ENCODE peak calls at places on chromosomes 6 and 20, in five cellular contexts. One of them, this sample, is unnamed.

GRCh38 chr20:584375-585301 is 25.5 kb downstream of the TCF15 start:
- DNase-seq in GM23338: peak; percentile 76
- DNase-seq in endothelial cell of umbilical vein: no peak
- DNase-seq in GM12878: no peak
- DNase-seq in neural progenitor cell: no peak
- DNase-seq in this sample: no peak

GRCh38 chr6:170083236-170084051 is 207.4 kb downstream of the DLL1 start:
- DNase-seq in GM23338: no peak
- DNase-seq in endothelial cell of umbilical vein: no peak
- DNase-seq in GM12878: no peak
- DNase-seq in neural progenitor cell: no peak
- DNase-seq in this sample: no peak

GRCh38 chr20:63309261-63310071 is 16.5 kb downstream of the COL20A1 start:
- DNase-seq in GM23338: peak; percentile 76
- DNase-seq in endothelial cell of umbilical vein: peak; percentile 19
- DNase-seq in GM12878: no peak
- DNase-seq in neural progenitor cell: peak; percentile 84
- DNase-seq in this sample: peak; percentile 31

GRCh38 chr6:135353113-135353512 is 144.4 kb downstream of the AHI1 start:
- DNase-seq in GM23338: no peak
- DNase-seq in endothelial cell of umbilical vein: no peak
- DNase-seq in GM12878: no peak
- DNase-seq in neural progenitor cell: no peak
- DNase-seq in this sample: no peak

GRCh38 chr6:168938546-168938945 is 315.1 kb downstream of the THBS2 start:
- DNase-seq in GM23338: no peak
- DNase-seq in endothelial cell of umbilical vein: no peak
- DNase-seq in GM12878: no peak
- DNase-seq in neural progenitor cell: no peak
- DNase-seq in this sample: no peak

GRCh38 chr6:6769466-6769865 is 180.9 kb downstream of the LY86 start:
- DNase-seq in GM23338: no peak
- DNase-seq in endothelial cell of umbilical vein: no peak
- DNase-seq in GM12878: no peak
- DNase-seq in neural progenitor cell: no peak
- DNase-seq in this sample: no peak

GRCh38 chr6:38158762-38159350 is 339.3 kb downstream of the ZFAND3 start:
- DNase-seq in GM23338: no peak
- DNase-seq in endothelial cell of umbilical vein: no peak
- DNase-seq in GM12878: no peak
- DNase-seq in neural progenitor cell: no peak
- DNase-seq in this sample: no peak

GRCh38 chr6:132456700-132457143 is 55.4 kb upstream of the MOXD1 start:
- DNase-seq in GM23338: no peak
- DNase-seq in endothelial cell of umbilical vein: no peak
- DNase-seq in GM12878: peak; percentile 90
- DNase-seq in neural progenitor cell: peak; percentile 27
- DNase-seq in this sample: no peak

GRCh38 chr6:132204606-132205005 is 196.7 kb downstream of the MOXD1 start:
- DNase-seq in GM23338: no peak
- DNase-seq in endothelial cell of umbilical vein: no peak
- DNase-seq in GM12878: no peak
- DNase-seq in neural progenitor cell: no peak
- DNase-seq in this sample: no peak

GRCh38 chr6:2877057-2877882 is 25.8 kb downstream of the SERPINB9 start:
- DNase-seq in GM23338: no peak
- DNase-seq in endothelial cell of umbilical vein: peak; percentile 86
- DNase-seq in GM12878: no peak
- DNase-seq in neural progenitor cell: no peak
- DNase-seq in this sample: peak; percentile 35

GRCh38 chr6:130602151-130602770 is 224.9 kb upstream of the SMLR1 start:
- DNase-seq in GM23338: no peak
- DNase-seq in endothelial cell of umbilical vein: peak; percentile 98
- DNase-seq in GM12878: no peak
- DNase-seq in neural progenitor cell: no peak
- DNase-seq in this sample: peak; percentile 99

GRCh38 chr20:44689809-44690208 is 25.4 kb upstream of the CCN5 start:
- DNase-seq in GM23338: no peak
- DNase-seq in endothelial cell of umbilical vein: no peak
- DNase-seq in GM12878: no peak
- DNase-seq in neural progenitor cell: no peak
- DNase-seq in this sample: no peak

GRCh38 chr20:63457737-63458136 is 14.7 kb downstream of the KCNQ2 start:
- DNase-seq in GM23338: no peak
- DNase-seq in endothelial cell of umbilical vein: no peak
- DNase-seq in GM12878: no peak
- DNase-seq in neural progenitor cell: no peak
- DNase-seq in this sample: peak; percentile 9

GRCh38 chr6:132161283-132161682 is 210.1 kb upstream of the CCN2 start:
- DNase-seq in GM23338: peak; percentile 75
- DNase-seq in endothelial cell of umbilical vein: peak; percentile 70
- DNase-seq in GM12878: no peak
- DNase-seq in neural progenitor cell: peak; percentile 50
- DNase-seq in this sample: peak; percentile 60

GRCh38 chr20:438581-439469 is 23.5 kb downstream of the TBC1D20 start:
- DNase-seq in GM23338: no peak
- DNase-seq in endothelial cell of umbilical vein: peak; percentile 55
- DNase-seq in GM12878: peak; percentile 13
- DNase-seq in neural progenitor cell: no peak
- DNase-seq in this sample: no peak

GRCh38 chr20:33211817-33212424 is 5.2 kb upstream of the BPIFA3 start:
- DNase-seq in GM23338: peak; percentile 93
- DNase-seq in endothelial cell of umbilical vein: peak; percentile 17
- DNase-seq in GM12878: no peak
- DNase-seq in neural progenitor cell: peak; percentile 86
- DNase-seq in this sample: peak; percentile 25

GRCh38 chr6:43515808-43516207 is 918 bp downstream of the YIPF3 start:
- DNase-seq in GM23338: no peak
- DNase-seq in endothelial cell of umbilical vein: no peak
- DNase-seq in GM12878: no peak
- DNase-seq in neural progenitor cell: no peak
- DNase-seq in this sample: no peak

DNA sequence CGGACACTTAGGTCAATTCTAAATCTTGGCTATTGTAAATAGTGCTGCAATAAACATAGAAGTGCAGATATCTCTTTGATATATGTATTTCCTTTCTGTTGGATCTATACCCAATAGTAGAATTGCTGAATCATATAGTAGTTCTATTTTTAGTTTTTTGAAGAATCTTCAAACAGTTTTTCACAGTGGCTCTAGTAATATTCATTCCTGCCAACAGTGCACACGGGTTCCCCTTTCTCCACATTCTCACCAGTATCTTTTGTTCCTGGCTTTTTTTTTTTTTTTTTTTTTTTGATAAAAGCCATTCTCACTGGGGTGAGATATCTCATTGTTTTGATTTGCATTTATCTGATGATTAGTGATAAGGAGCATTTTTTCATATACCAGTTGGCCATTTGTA is 1.8 kb upstream of the FBXL4 start:
- DNase-seq in GM23338: no peak
- DNase-seq in endothelial cell of umbilical vein: no peak
- DNase-seq in GM12878: no peak
- DNase-seq in neural progenitor cell: no peak
- DNase-seq in this sample: no peak
- H3K79me2 ChIP-seq in GM23338: peaks cover 24% of the 10 kb centered on the region
- H3K79me2 ChIP-seq in endothelial cell of umbilical vein: peaks cover 15% of the 10 kb centered on the region
- H3K79me2 ChIP-seq in GM12878: peaks cover 21% of the 10 kb centered on the region
- H3K79me2 ChIP-seq in neural progenitor cell: peaks cover 27% of the 10 kb centered on the region
- H3K79me2 ChIP-seq in this sample: peaks cover 21% of the 10 kb centered on the region

DNA sequence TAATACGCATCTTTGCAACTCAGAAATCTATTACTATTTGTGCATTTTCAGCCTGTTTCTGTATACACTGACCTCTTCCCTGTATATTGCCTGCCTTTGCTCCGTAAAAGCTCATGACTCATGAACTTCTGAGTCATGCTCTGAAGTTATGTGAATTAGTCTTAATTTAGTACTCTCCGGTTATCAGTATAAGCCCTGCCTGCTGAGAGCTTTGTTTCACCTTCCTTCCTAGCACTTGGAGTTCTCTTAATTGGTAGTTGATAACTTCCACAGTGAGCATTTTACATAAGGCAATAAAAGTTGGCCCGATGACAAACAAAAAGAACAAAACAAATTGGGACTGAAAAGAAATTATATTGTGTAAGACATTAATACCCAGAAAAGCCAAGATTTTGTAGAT is 231.4 kb downstream of the GJA1 start:
- DNase-seq in GM23338: no peak
- DNase-seq in endothelial cell of umbilical vein: peak; percentile 96
- DNase-seq in GM12878: no peak
- DNase-seq in neural progenitor cell: no peak
- DNase-seq in this sample: peak; percentile 92
- H3K4me3 ChIP-seq in GM23338: no peak overlapping the region
- H3K4me3 ChIP-seq in endothelial cell of umbilical vein: no peak overlapping the region
- H3K4me3 ChIP-seq in GM12878: no peak overlapping the region
- H3K4me3 ChIP-seq in neural progenitor cell: no peak overlapping the region
- H3K4me3 ChIP-seq in this sample: no peak overlapping the region

DNA sequence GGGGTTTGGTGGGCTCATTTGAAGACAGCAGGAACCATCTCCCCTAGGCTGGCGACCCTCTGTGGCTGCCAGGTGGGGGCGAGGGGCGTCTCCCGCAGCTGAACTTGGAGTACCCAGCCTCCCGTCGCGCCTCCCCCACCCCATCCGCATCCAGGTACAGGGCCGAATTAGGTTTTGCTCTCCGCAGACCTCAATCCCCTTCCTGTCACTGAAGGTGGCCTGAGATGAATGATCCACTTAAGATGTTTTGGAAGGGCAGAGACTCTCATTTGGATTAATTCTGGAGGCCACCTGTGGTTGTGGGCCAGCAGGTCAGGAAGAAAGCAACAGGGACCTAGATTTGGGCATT is 493 bp downstream of the CD83 start:
- DNase-seq in GM23338: no peak
- DNase-seq in endothelial cell of umbilical vein: no peak
- DNase-seq in GM12878: no peak
- DNase-seq in neural progenitor cell: no peak
- DNase-seq in this sample: no peak
- H3K79me2 ChIP-seq in GM23338: no peaks in the 10 kb centered on the region
- H3K79me2 ChIP-seq in endothelial cell of umbilical vein: no peaks in the 10 kb centered on the region
- H3K79me2 ChIP-seq in GM12878: peaks cover 55% of the 10 kb centered on the region
- H3K79me2 ChIP-seq in neural progenitor cell: no peaks in the 10 kb centered on the region
- H3K79me2 ChIP-seq in this sample: no peaks in the 10 kb centered on the region

DNA sequence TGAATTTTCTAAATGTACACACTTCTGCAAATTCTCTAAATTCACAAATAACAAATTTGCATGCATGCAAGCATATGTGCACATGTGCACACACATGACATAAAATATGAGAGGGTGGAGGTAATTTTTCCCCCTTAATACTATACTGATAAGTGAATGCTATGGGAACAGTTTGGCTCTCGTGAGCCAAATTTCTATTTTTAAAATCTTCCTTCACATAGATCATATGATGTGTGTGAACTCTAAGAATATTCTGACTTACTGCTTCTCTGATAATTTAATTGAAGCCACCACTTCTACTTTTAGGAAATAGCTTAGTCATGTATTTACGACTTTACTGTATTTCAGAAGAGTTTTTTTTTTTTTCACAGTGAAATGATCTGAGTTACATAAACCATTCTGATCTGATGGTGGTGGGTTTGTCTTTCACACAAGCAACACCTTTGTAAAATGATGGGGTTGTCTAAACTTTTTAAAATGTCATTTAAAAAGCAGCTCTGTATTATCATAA is 997.0 kb upstream of the CITED2 start:
- DNase-seq in GM23338: no peak
- DNase-seq in endothelial cell of umbilical vein: peak; percentile 7
- DNase-seq in GM12878: no peak
- DNase-seq in neural progenitor cell: no peak
- DNase-seq in this sample: no peak
- H3K4me3 ChIP-seq in GM23338: no peak overlapping the region
- H3K4me3 ChIP-seq in endothelial cell of umbilical vein: no peak overlapping the region
- H3K4me3 ChIP-seq in GM12878: no peak overlapping the region
- H3K4me3 ChIP-seq in neural progenitor cell: no peak overlapping the region
- H3K4me3 ChIP-seq in this sample: no peak overlapping the region

GRCh38 chr6:45423901-45424627 is 46.3 kb upstream of the SUPT3H start:
- DNase-seq in GM23338: peak; percentile 64
- DNase-seq in endothelial cell of umbilical vein: no peak
- DNase-seq in GM12878: no peak
- DNase-seq in neural progenitor cell: peak; percentile 65
- DNase-seq in this sample: no peak

GRCh38 chr6:45423111-45423900 is 45.6 kb upstream of the SUPT3H start:
- DNase-seq in GM23338: peak; percentile 66
- DNase-seq in endothelial cell of umbilical vein: no peak
- DNase-seq in GM12878: no peak
- DNase-seq in neural progenitor cell: peak; percentile 65
- DNase-seq in this sample: peak; percentile 30

GRCh38 chr6:45420909-45421699 is 43.4 kb upstream of the SUPT3H start:
- DNase-seq in GM23338: peak; percentile 47
- DNase-seq in endothelial cell of umbilical vein: peak; percentile 42
- DNase-seq in GM12878: no peak
- DNase-seq in neural progenitor cell: no peak
- DNase-seq in this sample: peak; percentile 38

GRCh38 chr6:45421700-45422540 is 44.2 kb upstream of the SUPT3H start:
- DNase-seq in GM23338: peak; percentile 57
- DNase-seq in endothelial cell of umbilical vein: peak; percentile 48
- DNase-seq in GM12878: no peak
- DNase-seq in neural progenitor cell: peak; percentile 80
- DNase-seq in this sample: peak; percentile 81

GRCh38 chr6:45422541-45423110 is 44.9 kb upstream of the SUPT3H start:
- DNase-seq in GM23338: peak; percentile 62
- DNase-seq in endothelial cell of umbilical vein: peak; percentile 14
- DNase-seq in GM12878: no peak
- DNase-seq in neural progenitor cell: peak; percentile 73
- DNase-seq in this sample: peak; percentile 72
- H3K79me2 ChIP-seq in GM23338: no peaks in the 10 kb centered on the region
- H3K79me2 ChIP-seq in endothelial cell of umbilical vein: no peaks in the 10 kb centered on the region
- H3K79me2 ChIP-seq in GM12878: no peaks in the 10 kb centered on the region
- H3K79me2 ChIP-seq in neural progenitor cell: no peaks in the 10 kb centered on the region
- H3K79me2 ChIP-seq in this sample: peaks cover 45% of the 10 kb centered on the region

GRCh38 chr20:49483706-49484101 is 1.2 kb upstream of the KCNB1 start:
- DNase-seq in GM23338: peak; percentile 30
- DNase-seq in endothelial cell of umbilical vein: no peak
- DNase-seq in GM12878: no peak
- DNase-seq in neural progenitor cell: peak; percentile 56
- DNase-seq in this sample: no peak
- H3K4me3 ChIP-seq in GM23338: peak overlapping the region; percentile 64
- H3K4me3 ChIP-seq in endothelial cell of umbilical vein: no peak overlapping the region
- H3K4me3 ChIP-seq in GM12878: no peak overlapping the region
- H3K4me3 ChIP-seq in neural progenitor cell: peak overlapping the region; percentile 77
- H3K4me3 ChIP-seq in this sample: no peak overlapping the region

DNA sequence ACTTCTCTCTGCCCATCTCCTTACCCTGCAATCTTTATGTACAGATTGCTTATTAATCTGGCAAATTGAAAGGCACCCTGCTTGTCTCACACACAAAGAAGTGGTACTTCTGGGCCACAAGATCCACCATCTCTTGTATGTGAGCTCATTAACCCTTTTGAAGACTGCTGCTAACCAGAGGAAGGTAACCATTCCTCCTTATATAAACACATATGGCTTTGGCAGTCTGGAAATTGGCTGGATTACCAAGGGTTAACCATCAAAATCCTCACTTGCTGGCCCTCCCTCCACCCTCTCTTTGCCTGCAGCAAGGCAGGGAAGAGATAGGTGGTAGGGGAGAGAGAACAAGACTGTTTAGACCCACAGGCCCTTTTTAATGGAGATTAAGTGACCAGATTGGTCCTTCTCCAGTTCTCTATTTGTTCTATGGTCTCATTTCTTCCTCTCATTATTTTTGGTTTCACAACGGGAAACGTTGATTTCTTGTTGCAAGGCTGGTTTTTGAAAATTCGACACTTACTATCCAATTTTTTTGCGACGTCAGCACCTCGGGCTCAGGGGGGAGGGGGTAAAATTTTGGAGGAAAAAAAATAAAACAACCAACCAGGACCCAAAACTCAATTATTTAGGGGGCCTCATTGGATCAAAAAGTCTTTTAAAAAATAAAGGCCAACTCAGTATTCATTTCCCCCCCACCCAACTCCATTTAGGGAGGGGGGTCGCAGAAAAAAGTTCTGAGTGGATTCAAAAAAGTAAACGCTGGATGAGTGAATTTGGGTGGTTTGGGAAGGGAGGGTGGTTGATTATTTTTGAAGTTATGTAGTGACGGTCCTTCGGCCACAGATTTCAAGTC is 859 bp downstream of the PPP1R10 start:
- DNase-seq in GM23338: peak; percentile 63
- DNase-seq in endothelial cell of umbilical vein: peak; percentile 43
- DNase-seq in GM12878: no peak
- DNase-seq in neural progenitor cell: peak; percentile 51
- DNase-seq in this sample: peak; percentile 30
- H3K79me2 ChIP-seq in GM23338: peaks cover 54% of the 10 kb centered on the region
- H3K79me2 ChIP-seq in endothelial cell of umbilical vein: peaks cover 38% of the 10 kb centered on the region
- H3K79me2 ChIP-seq in GM12878: peaks cover 62% of the 10 kb centered on the region
- H3K79me2 ChIP-seq in neural progenitor cell: peaks cover 79% of the 10 kb centered on the region
- H3K79me2 ChIP-seq in this sample: peaks cover 42% of the 10 kb centered on the region

This sample was measured in fibroblast of lung.